ENCODE peak calls at places on chromosomes 2 and 18, in eight cellular contexts. O is mesothelial cell of epicardium; P is retinal pigment epithelial cell; N is PC-9; X is NCI-H1105; G is NCI-H774; A is transverse colon; F is activated T-cell treated with anti-CD3 and anti-CD28 coated beads, Interleukin-2, amount 50 U/mL, for 48 hours. C is an unnamed sample.

GRCh38 chr2:64354857-64355680 is 98.9 kb upstream of the LGALSL start:
- DNase-seq in F (no peak), A (no peak), P (no peak), X (no peak), G (no peak), N (peak; percentile 54), O (no peak), C (peak; percentile 55)

GRCh38 chr2:118913805-118914645 is 28.0 kb upstream of the MARCO start:
- DNase-seq in G (no peak), N (no peak), O (no peak), P (no peak), A (no peak), X (no peak), F (no peak), C (no peak)

GRCh38 chr2:55025082-55025481 is 25.2 kb downstream of the RTN4 start:
- DNase-seq in P (no peak), N (no peak), A (no peak), F (no peak), O (no peak), X (no peak), G (no peak), C (no peak)

GRCh38 chr2:8571792-8572499 is 109.9 kb upstream of the ID2 start:
- DNase-seq in X (no peak), G (peak; percentile 70), F (no peak), N (no peak), A (peak; percentile 28), P (no peak), O (no peak), C (peak; percentile 63)

GRCh38 chr2:33030326-33030725 is 83.6 kb downstream of the LTBP1 start:
- DNase-seq in F (no peak), O (no peak), G (no peak), P (no peak), N (no peak), A (no peak), X (no peak), C (no peak)

GRCh38 chr2:46535360-46535759 is 56.0 kb downstream of the TMEM247 start:
- DNase-seq in N (no peak), X (no peak), A (no peak), F (peak; percentile 41), O (no peak), P (no peak), G (no peak), C (no peak)

GRCh38 chr2:222722327-222722946 is 51.0 kb downstream of the MOGAT1 start:
- DNase-seq in A (no peak), G (no peak), N (no peak), O (no peak), X (no peak), P (no peak), F (no peak), C (no peak)

GRCh38 chr18:26225022-26225693 is 1.1 kb upstream of the TAF4B start:
- DNase-seq in O (no peak), F (no peak), N (no peak), G (no peak), X (no peak), A (no peak), P (no peak), C (no peak)

GRCh38 chr2:119248311-119248710 is 24.7 kb downstream of the STEAP3 start:
- DNase-seq in N (no peak), F (no peak), P (no peak), O (no peak), X (no peak), A (no peak), G (no peak), C (no peak)

GRCh38 chr2:96931461-96931860 is 54.9 kb downstream of the FAM178B start:
- DNase-seq in N (no peak), P (no peak), A (no peak), O (no peak), X (no peak), F (no peak), G (no peak), C (no peak)

GRCh38 chr2:229001196-229001595 is 269.9 kb downstream of the PID1 start:
- DNase-seq in N (no peak), O (no peak), P (no peak), A (no peak), F (no peak), G (no peak), X (no peak), C (no peak)

GRCh38 chr2:189481071-189481470 is 39.8 kb downstream of the WDR75 start:
- DNase-seq in X (no peak), F (no peak), N (no peak), O (no peak), G (no peak), P (no peak), A (no peak), C (no peak)

GRCh38 chr2:30243231-30243630 is 11.9 kb downstream of the LBH start:
- DNase-seq in G (no peak), O (no peak), F (no peak), P (no peak), A (no peak), N (no peak), X (no peak), C (peak; percentile 3)

GRCh38 chr18:37270046-37270665 is 295.4 kb downstream of the CELF4 start:
- DNase-seq in F (peak; percentile 36), X (no peak), P (no peak), O (peak; percentile 84), G (no peak), N (peak; percentile 27), A (no peak), C (no peak)

GRCh38 chr2:154375625-154376020 is 322.9 kb upstream of the KCNJ3 start:
- DNase-seq in P (peak; percentile 63), X (peak; percentile 19), G (peak; percentile 60), F (no peak), A (no peak), N (no peak), O (no peak), C (no peak)

GRCh38 chr2:124088621-124089020 is 63.5 kb downstream of the CNTNAP5 start:
- DNase-seq in N (no peak), X (no peak), O (no peak), G (no peak), F (no peak), P (no peak), A (no peak), C (no peak)

GRCh38 chr2:166179201-166179600 is 51.4 kb upstream of the SCN1A start:
- DNase-seq in X (no peak), F (no peak), G (no peak), P (no peak), O (no peak), N (no peak), A (no peak), C (no peak)

GRCh38 chr2:106098081-106098480 is 96.0 kb downstream of the UXS1 start:
- DNase-seq in X (no peak), A (no peak), F (peak; percentile 51), G (no peak), O (no peak), N (no peak), P (no peak), C (no peak)

GRCh38 chr2:41884718-41885117 is 163.1 kb upstream of the PKDCC start:
- DNase-seq in A (no peak), F (no peak), O (no peak), N (no peak), P (no peak), X (no peak), G (no peak), C (no peak)

GRCh38 chr2:203427061-203427460 is 98.9 kb downstream of the ABI2 start:
- DNase-seq in N (no peak), F (no peak), A (no peak), P (no peak), O (no peak), X (no peak), G (no peak), C (no peak)

GRCh38 chr2:216315817-216316603 is 56.3 kb downstream of the MARCHF4 start:
- DNase-seq in P (peak; percentile 61), A (no peak), N (peak; percentile 77), G (no peak), F (no peak), O (no peak), X (no peak), C (no peak)

GRCh38 chr2:177772529-177772928 is 300.0 kb downstream of the PDE11A start:
- DNase-seq in N (no peak), X (no peak), O (no peak), F (no peak), A (no peak), P (no peak), G (no peak), C (no peak)

GRCh38 chr2:206423147-206423546 is 20.2 kb upstream of the ADAM23 start:
- DNase-seq in X (no peak), P (no peak), A (no peak), G (peak; percentile 58), F (no peak), N (no peak), O (no peak), C (no peak)

GRCh38 chr18:22168360-22168921 is 948 bp upstream of the GATA6 start:
- DNase-seq in F (no peak), A (peak; percentile 56), P (no peak), X (peak; percentile 43), O (peak; percentile 53), N (peak; percentile 39), G (no peak), C (no peak)

GRCh38 chr2:67169417-67170140 is 227.6 kb upstream of the ETAA1 start:
- DNase-seq in F (no peak), O (no peak), P (no peak), N (no peak), X (no peak), A (no peak), G (no peak), C (no peak)

GRCh38 chr2:38737925-38738324 is 13.2 kb downstream of the SRSF7 start:
- DNase-seq in O (no peak), P (no peak), G (no peak), N (no peak), F (no peak), X (no peak), A (no peak), C (no peak)

GRCh38 chr2:79620679-79621078 is 107.8 kb downstream of the CTNNA2 start:
- DNase-seq in F (no peak), G (no peak), A (no peak), P (no peak), N (no peak), O (no peak), X (no peak), C (no peak)

GRCh38 chr18:21741511-21742322 is 1.1 kb downstream of the MIB1 start:
- DNase-seq in P (no peak), G (no peak), A (peak; percentile 40), O (peak; percentile 52), F (peak; percentile 46), N (peak; percentile 10), X (peak; percentile 44), C (no peak)

GRCh38 chr2:135998842-135999241 is 13.4 kb upstream of the DARS1 start:
- DNase-seq in P (no peak), G (no peak), N (no peak), X (no peak), A (no peak), O (no peak), F (no peak), C (no peak)

GRCh38 chr2:127064642-127065250 is 42.2 kb downstream of the BIN1 start:
- DNase-seq in P (peak; percentile 87), G (no peak), N (peak; percentile 99), F (peak; percentile 88), X (no peak), A (peak; percentile 85), O (peak; percentile 66), C (peak; percentile 93)